ENCODE peak calls at places on chromosomes 4 and X, in seven cellular contexts. Y, J, R, O, T, Z and M are unnamed samples.
A peak's percentile ranks its signal among the peaks of the same experiment; 100 is the strongest.

GRCh38 chr4:10582059-10582686 is 102.4 kb downstream of the CLNK start:
- ATAC-seq in Y (peak; percentile 62), J (peak; percentile 94), R (peak; percentile 56), O (peak; percentile 82), T (peak; percentile 71), Z (no peak), M (no peak)

GRCh38 chrX:123962794-123963373 is 1.4 kb downstream of the STAG2 start:
- ATAC-seq in Y (peak; percentile 73), J (peak; percentile 72), R (peak; percentile 77), O (peak; percentile 67), T (peak; percentile 80), Z (peak; percentile 81), M (peak; percentile 84)

GRCh38 chr4:93066746-93067145 is 761.8 kb upstream of the ATOH1 start:
- ATAC-seq in Y (no peak), J (no peak), R (no peak), O (no peak), T (no peak), Z (no peak), M (no peak)

GRCh38 chr4:173205656-173206055 is 37.0 kb downstream of the GALNT7 start:
- ATAC-seq in Y (no peak), J (no peak), R (no peak), O (no peak), T (no peak), Z (peak; percentile 68), M (no peak)

GRCh38 chr4:36325499-36325898 is 44.1 kb downstream of the DTHD1 start:
- ATAC-seq in Y (peak; percentile 92), J (no peak), R (no peak), O (no peak), T (peak; percentile 32), Z (no peak), M (no peak)

GRCh38 chr4:174948826-174949225 is 30.7 kb downstream of the ADAM29 start:
- ATAC-seq in Y (no peak), J (no peak), R (no peak), O (no peak), T (peak; percentile 33), Z (no peak), M (no peak)

GRCh38 chrX:47413179-47413594 is 42.8 kb downstream of the ZNF157 start:
- ATAC-seq in Y (no peak), J (no peak), R (no peak), O (no peak), T (no peak), Z (no peak), M (no peak)

GRCh38 chrX:134025986-134026731 is 40.8 kb upstream of the GPC3 start:
- ATAC-seq in Y (peak; percentile 31), J (peak; percentile 17), R (no peak), O (no peak), T (no peak), Z (no peak), M (no peak)

GRCh38 chrX:41718481-41719245 is 5.3 kb upstream of the GPR82 start:
- ATAC-seq in Y (no peak), J (no peak), R (no peak), O (no peak), T (no peak), Z (no peak), M (no peak)

GRCh38 chrX:9646471-9647038 is 119.1 kb downstream of the GPR143 start:
- ATAC-seq in Y (no peak), J (no peak), R (no peak), O (no peak), T (peak; percentile 49), Z (no peak), M (peak; percentile 42)

GRCh38 chr4:81460115-81460836 is 11.4 kb downstream of the RASGEF1B start:
- ATAC-seq in Y (no peak), J (no peak), R (no peak), O (no peak), T (peak; percentile 26), Z (no peak), M (no peak)

GRCh38 chrX:108090474-108091265 is 672 bp downstream of the PSMD10 start:
- ATAC-seq in Y (peak; percentile 1), J (no peak), R (no peak), O (no peak), T (no peak), Z (no peak), M (no peak)

GRCh38 chrX:108087792-108088191 is 3.5 kb downstream of the PSMD10 start:
- ATAC-seq in Y (no peak), J (no peak), R (no peak), O (no peak), T (no peak), Z (no peak), M (no peak)

GRCh38 chrX:108088511-108088910 is 2.8 kb downstream of the PSMD10 start:
- ATAC-seq in Y (no peak), J (no peak), R (no peak), O (no peak), T (no peak), Z (no peak), M (no peak)

GRCh38 chrX:108091878-108092291 is 307 bp downstream of the ATG4A start:
- ATAC-seq in Y (peak; percentile 67), J (peak; percentile 57), R (peak; percentile 40), O (peak; percentile 16), T (peak; percentile 68), Z (peak; percentile 75), M (peak; percentile 23)

DNA sequence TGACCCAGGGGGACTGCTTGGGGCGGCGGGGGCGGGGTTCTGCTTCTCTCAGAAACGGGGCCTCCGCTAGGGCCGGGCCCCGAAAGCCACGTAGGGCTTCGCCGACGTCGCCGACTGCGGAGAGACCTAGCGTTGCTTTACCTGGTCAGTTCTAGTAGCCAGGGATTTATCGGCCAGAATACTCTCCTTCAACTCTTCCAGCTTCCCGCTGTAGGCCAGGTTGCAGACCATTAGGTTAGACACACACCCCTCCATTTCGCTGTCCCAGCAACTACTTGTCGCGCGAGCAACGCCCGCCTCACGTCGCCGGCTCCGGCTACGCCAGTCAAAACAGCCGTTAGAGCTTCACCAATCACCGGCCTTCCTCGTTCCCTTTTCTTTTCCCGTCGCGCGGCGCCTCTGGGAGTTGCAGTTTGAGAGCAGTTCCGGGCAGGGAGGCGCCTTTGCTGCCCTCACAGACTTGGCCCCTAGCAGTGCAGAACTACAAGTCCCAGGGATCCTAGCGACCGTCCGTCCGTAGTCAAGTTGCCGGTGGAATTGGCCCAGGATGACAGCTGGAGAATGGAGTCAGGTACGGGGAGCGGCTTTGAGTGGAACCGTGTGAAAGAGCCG is at the start of the genes ATG4A and PSMD10:
- ATAC-seq in Y (peak; percentile 97), J (peak; percentile 93), R (peak; percentile 98), O (peak; percentile 96), T (peak; percentile 98), Z (peak; percentile 99), M (peak; percentile 99)
- TF ChIP-seq POLR2A in Y (peak; percentile 84), J (no peak), R (peak; percentile 28), O (peak; percentile 83), T (peak; percentile 56), Z (peak; percentile 79), M (peak; percentile 40)

DNA sequence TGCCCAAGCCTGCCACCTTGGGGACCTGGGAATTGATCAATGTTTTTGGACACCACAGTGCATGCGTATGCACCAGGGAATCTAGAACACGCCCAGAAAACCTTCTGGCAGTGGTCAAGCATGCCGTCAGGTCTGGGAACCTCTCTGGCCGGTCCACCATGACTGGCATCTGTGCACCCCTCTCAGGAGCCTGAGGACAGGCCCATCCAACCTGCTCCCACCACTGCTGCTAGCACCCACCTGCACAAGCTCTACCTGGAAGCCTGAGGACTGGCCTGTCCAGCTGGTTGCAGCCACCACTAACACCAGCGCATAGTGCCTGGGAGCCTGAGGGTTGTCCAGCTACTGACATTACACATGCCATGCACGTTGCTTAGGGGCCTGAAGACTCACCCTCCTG is 162.1 kb upstream of the GALNTL6 start:
- ATAC-seq in Y (no peak), J (no peak), R (no peak), O (no peak), T (peak; percentile 35), Z (no peak), M (peak; percentile 28)
- TF ChIP-seq POLR2A in Y (no peak), J (no peak), R (no peak), O (no peak), T (no peak), Z (no peak), M (no peak)

DNA sequence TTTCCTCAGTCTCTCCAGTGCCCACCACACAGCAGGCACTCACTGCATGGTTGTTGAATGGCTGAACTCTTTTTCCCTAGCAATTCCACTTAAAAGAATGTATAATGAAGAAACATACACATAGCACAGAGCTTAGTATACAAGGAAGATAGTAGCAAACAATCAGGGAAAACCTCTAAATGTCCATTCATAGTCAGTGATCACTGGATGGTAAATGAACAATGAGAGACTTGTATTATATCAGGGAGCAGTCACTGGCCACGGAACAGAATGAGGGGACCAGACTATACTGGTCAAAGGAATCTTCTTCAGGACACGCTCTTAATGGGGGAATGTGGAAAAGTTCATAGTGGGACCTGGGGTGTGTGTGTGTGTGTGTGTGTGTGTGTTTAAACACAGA is 43.6 kb upstream of the FAM156A start:
- ATAC-seq in Y (no peak), J (no peak), R (no peak), O (no peak), T (no peak), Z (no peak), M (no peak)
- TF ChIP-seq POLR2A in Y (no peak), J (no peak), R (no peak), O (no peak), T (no peak), Z (no peak), M (no peak)

DNA sequence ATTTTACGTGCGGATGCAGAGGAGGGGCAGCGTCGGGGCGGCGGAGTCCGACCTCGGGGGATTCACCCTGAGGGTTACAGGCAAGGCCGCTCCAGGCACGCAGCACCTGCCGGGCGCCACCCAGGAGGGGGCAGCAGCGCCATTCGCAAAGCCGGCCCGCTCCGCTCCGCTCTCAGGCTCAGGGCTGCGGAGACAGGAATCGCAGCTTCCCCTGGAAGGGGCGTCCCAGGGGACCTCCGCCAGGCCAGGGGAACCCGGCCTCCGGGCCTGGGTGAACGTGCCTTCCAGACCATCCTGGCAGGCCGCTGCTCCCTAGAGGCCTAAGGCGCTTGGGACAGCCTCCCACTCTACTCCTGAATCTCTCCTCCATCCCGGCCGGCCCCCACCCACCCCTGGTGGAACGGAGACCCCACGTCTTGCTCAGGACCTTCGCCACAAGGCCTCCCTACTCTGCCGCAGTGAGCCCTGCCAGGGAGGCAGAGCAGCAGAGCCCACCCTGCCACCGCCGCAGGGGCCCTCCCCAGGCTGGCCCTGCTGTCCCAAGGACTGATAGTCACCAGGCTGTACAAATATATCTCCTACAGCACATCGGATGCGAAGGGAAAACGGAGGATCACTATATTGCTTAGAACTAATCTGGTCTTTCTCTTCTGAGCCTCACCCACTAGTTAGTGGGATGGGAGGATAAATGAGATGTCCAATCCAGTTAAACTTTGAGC is 114.9 kb downstream of the SMIM20 start:
- ATAC-seq in Y (peak; percentile 99), J (peak; percentile 94), R (peak; percentile 89), O (peak; percentile 79), T (peak; percentile 81), Z (peak; percentile 87), M (peak; percentile 75)
- TF ChIP-seq POLR2A in Y (no peak), J (no peak), R (no peak), O (no peak), T (no peak), Z (no peak), M (no peak)